ENCODE peak calls at places on chromosomes 13 and 19, in seven cellular contexts. A is stimulated activated CD4-positive, alpha-beta T cell treated with anti-CD3 and anti-CD28 coated beads, Interleukin-15, amount 100 ng/mL, for 1 hour; W is heart right ventricle; S is K562; T is Peyer's patch; V is H9; E is non-pigmented ciliary epithelial cell. N is an unnamed sample.

GRCh38 chr13:43087960-43088580 is 64.7 kb downstream of the DNAJC15 start:
- DNase-seq in A (no peak), W (no peak), S (no peak), T (no peak), V (no peak), E (no peak), N (no peak)

GRCh38 chr13:30818323-30818960 is 83.1 kb downstream of the ALOX5AP start:
- DNase-seq in A (no peak), W (no peak), S (no peak), T (no peak), V (no peak), E (peak), N (no peak)

GRCh38 chr19:9751449-9751848 is 17.1 kb downstream of the ZNF846 start:
- DNase-seq in A (no peak), W (no peak), S (no peak), T (no peak), V (no peak), E (no peak), N (no peak)

GRCh38 chr13:21443171-21443570 is 15.9 kb downstream of the ZDHHC20 start:
- DNase-seq in A (no peak), W (no peak), S (no peak), T (no peak), V (no peak), E (no peak), N (no peak)

GRCh38 chr19:7382694-7383093 is 34.0 kb downstream of the ARHGEF18 start:
- DNase-seq in A (no peak), W (no peak), S (no peak), T (no peak), V (peak), E (no peak), N (no peak)

GRCh38 chr19:42466521-42467436 is 24.0 kb upstream of the CXCL17 start:
- DNase-seq in A (no peak), W (no peak), S (no peak), T (no peak), V (no peak), E (no peak), N (no peak)

GRCh38 chr13:112245179-112245724 is 130.9 kb upstream of the SPACA7 start:
- DNase-seq in A (no peak), W (no peak), S (no peak), T (no peak), V (no peak), E (no peak), N (no peak)

GRCh38 chr19:23762548-23762883 is 3.8 kb upstream of the ZNF681 start:
- DNase-seq in A (no peak), W (no peak), S (no peak), T (no peak), V (no peak), E (no peak), N (no peak)

GRCh38 chr13:113741101-113741731 is 17.8 kb upstream of the TMEM255B start:
- DNase-seq in A (no peak), W (no peak), S (no peak), T (no peak), V (no peak), E (no peak), N (no peak)

GRCh38 chr13:54573186-54573585 is 1544.6 kb downstream of the OLFM4 start:
- DNase-seq in A (no peak), W (no peak), S (no peak), T (no peak), V (peak), E (no peak), N (no peak)

GRCh38 chr19:54373781-54374266 is 9.1 kb upstream of the LAIR1 start:
- DNase-seq in A (no peak), W (no peak), S (no peak), T (no peak), V (no peak), E (no peak), N (no peak)

GRCh38 chr13:107907065-107907464 is 308.3 kb downstream of the LIG4 start:
- DNase-seq in A (no peak), W (no peak), S (no peak), T (no peak), V (no peak), E (peak), N (no peak)

GRCh38 chr19:32566246-32566830 is 14.7 kb upstream of the PDCD5 start:
- DNase-seq in A (no peak), W (no peak), S (no peak), T (no peak), V (no peak), E (no peak), N (no peak)

GRCh38 chr19:10876459-10877240 is 5.3 kb downstream of the CARM1 start:
- DNase-seq in A (no peak), W (peak), S (no peak), T (no peak), V (no peak), E (no peak), N (no peak)

GRCh38 chr13:20489185-20489820 is 36.4 kb downstream of the CRYL1 start:
- DNase-seq in A (no peak), W (no peak), S (no peak), T (no peak), V (no peak), E (no peak), N (no peak)

GRCh38 chr13:95926231-95926630 is 127.0 kb downstream of the UGGT2 start:
- DNase-seq in A (no peak), W (no peak), S (no peak), T (no peak), V (no peak), E (no peak), N (no peak)

GRCh38 chr19:16836115-16836905 is 7.1 kb downstream of the SIN3B start:
- DNase-seq in A (no peak), W (no peak), S (no peak), T (peak), V (no peak), E (no peak), N (no peak)

GRCh38 chr13:110716235-110716505 is 2.7 kb downstream of the ING1 start:
- DNase-seq in A (no peak), W (peak), S (no peak), T (no peak), V (no peak), E (no peak), N (no peak)

GRCh38 chr13:105466376-105466775 is 1069.1 kb downstream of the EFNB2 start:
- DNase-seq in A (no peak), W (no peak), S (no peak), T (no peak), V (no peak), E (no peak), N (no peak)

GRCh38 chr13:86882107-86882506 is 789.1 kb upstream of the SLITRK5 start:
- DNase-seq in A (no peak), W (no peak), S (no peak), T (no peak), V (peak), E (no peak), N (no peak)

GRCh38 chr13:76226941-76227340 is 590.8 kb downstream of the LMO7 start:
- DNase-seq in A (no peak), W (no peak), S (no peak), T (no peak), V (no peak), E (no peak), N (no peak)

GRCh38 chr13:113903361-113903760 is 39.5 kb upstream of the GAS6 start:
- DNase-seq in A (no peak), W (no peak), S (no peak), T (no peak), V (no peak), E (no peak), N (no peak)

GRCh38 chr13:95403349-95404140 is 102.3 kb upstream of the ABCC4 start:
- DNase-seq in A (no peak), W (no peak), S (no peak), T (no peak), V (peak), E (no peak), N (no peak)

GRCh38 chr13:33369073-33369472 is 83.5 kb upstream of the STARD13 start:
- DNase-seq in A (no peak), W (no peak), S (no peak), T (no peak), V (no peak), E (no peak), N (no peak)

GRCh38 chr13:79810671-79811070 is 329.7 kb downstream of the NDFIP2 start:
- DNase-seq in A (no peak), W (no peak), S (no peak), T (no peak), V (no peak), E (peak), N (peak)

GRCh38 chr13:50866817-50867640 is 23.5 kb upstream of the DLEU7 start:
- DNase-seq in A (no peak), W (no peak), S (no peak), T (no peak), V (no peak), E (no peak), N (no peak)

GRCh38 chr19:5914946-5915781 is 1.1 kb downstream of the CAPS start:
- DNase-seq in A (no peak), W (no peak), S (no peak), T (no peak), V (no peak), E (no peak), N (no peak)

GRCh38 chr13:44465318-44465717 is 91.7 kb downstream of the SERP2 start:
- DNase-seq in A (no peak), W (no peak), S (no peak), T (no peak), V (no peak), E (no peak), N (no peak)

GRCh38 chr13:100290165-100290801 is 201.4 kb downstream of the PCCA start:
- DNase-seq in A (no peak), W (no peak), S (no peak), T (no peak), V (no peak), E (no peak), N (no peak)

GRCh38 chr19:27861411-27861975 is 1351.5 kb downstream of the UQCRFS1 start:
- DNase-seq in A (no peak), W (no peak), S (no peak), T (no peak), V (no peak), E (no peak), N (no peak)

GRCh38 chr13:43785681-43786471 is 896 bp downstream of the ENOX1 start:
- DNase-seq in A (no peak), W (peak), S (peak), T (no peak), V (peak), E (no peak), N (no peak)

GRCh38 chr19:40663712-40664692 is 26.4 kb downstream of the NUMBL start:
- DNase-seq in A (no peak), W (no peak), S (peak), T (peak), V (no peak), E (no peak), N (no peak)

GRCh38 chr19:4914736-4915501 is 5.6 kb downstream of the UHRF1 start:
- DNase-seq in A (peak), W (no peak), S (peak), T (peak), V (no peak), E (peak), N (peak)

GRCh38 chr19:17244618-17245534 is 843 bp downstream of the NR2F6 start:
- DNase-seq in A (no peak), W (peak), S (no peak), T (no peak), V (no peak), E (no peak), N (no peak)

GRCh38 chr19:16886305-16886880 is 2.4 kb upstream of the F2RL3 start:
- DNase-seq in A (no peak), W (peak), S (no peak), T (no peak), V (no peak), E (no peak), N (no peak)

GRCh38 chr13:34294483-34295129 is 476.7 kb downstream of the RFC3 start:
- DNase-seq in A (no peak), W (peak), S (no peak), T (no peak), V (no peak), E (no peak), N (no peak)

N was measured in retinal pigment epithelial cell.